ENCODE peak calls at places on chromosomes 3 and 15, in eight cellular contexts. P is ureter; K is Daoy; I is RWPE2; F is C1 segment of cervical spinal cord; Z is left ventricle myocardium superior; V is CD8-positive, alpha-beta T cell; Y is GM06990. X is an unnamed sample.

GRCh38 chr3:7517979-7518378 is 657.1 kb downstream of the GRM7 start:
- DNase-seq in F (no peak), K (no peak), Z (no peak), Y (no peak), P (no peak), V (no peak), I (no peak), X (no peak)

GRCh38 chr3:13277130-13277783 is 142.9 kb downstream of the NUP210 start:
- DNase-seq in K (no peak), F (no peak), Y (no peak), V (no peak), I (peak), Z (no peak), P (no peak), X (no peak)

GRCh38 chr3:179196098-179196497 is 47.9 kb downstream of the PIK3CA start:
- DNase-seq in F (no peak), Z (no peak), V (no peak), I (no peak), K (peak), P (no peak), Y (peak), X (peak)

GRCh38 chr3:38116471-38117162 is 20.3 kb downstream of the ACAA1 start:
- DNase-seq in F (no peak), P (no peak), Y (no peak), I (no peak), K (no peak), V (no peak), Z (no peak), X (no peak)

GRCh38 chr15:68489426-68489825 is 57.5 kb upstream of the ITGA11 start:
- DNase-seq in K (no peak), I (no peak), P (peak), V (no peak), Z (no peak), F (no peak), Y (no peak), X (no peak)

GRCh38 chr3:170809021-170809974 is 60.7 kb downstream of the RPL22L1 start:
- DNase-seq in K (peak), V (no peak), Z (no peak), Y (no peak), I (peak), F (peak), P (peak), X (peak)

GRCh38 chr3:186461141-186461540 is 83.0 kb downstream of the CRYGS start:
- DNase-seq in I (no peak), Z (no peak), V (no peak), K (peak), Y (no peak), F (no peak), P (no peak), X (no peak)

GRCh38 chr3:66303556-66303955 is 82.8 kb downstream of the SLC25A26 start:
- DNase-seq in V (peak), I (no peak), P (no peak), F (no peak), Y (no peak), Z (no peak), K (no peak), X (no peak)

GRCh38 chr3:53139833-53140574 is 9.8 kb upstream of the RFT1 start:
- DNase-seq in P (no peak), K (no peak), I (no peak), V (no peak), Z (no peak), Y (no peak), F (no peak), X (no peak)

GRCh38 chr3:126277629-126278378 is 79.4 kb downstream of the KLF15 start:
- DNase-seq in K (no peak), I (no peak), P (no peak), Z (no peak), F (no peak), V (no peak), Y (no peak), X (peak)

GRCh38 chr3:126607214-126607908 is 47.6 kb downstream of the TXNRD3 start:
- DNase-seq in F (no peak), P (no peak), Y (no peak), I (no peak), V (no peak), Z (no peak), K (peak), X (no peak)

GRCh38 chr15:99956820-99957641 is 223.8 kb upstream of the LYSMD4 start:
- DNase-seq in F (no peak), I (peak), V (no peak), K (no peak), Z (no peak), Y (no peak), P (no peak), X (peak)

GRCh38 chr3:94293793-94294195 is 230.9 kb downstream of the NSUN3 start:
- DNase-seq in P (no peak), Z (no peak), K (no peak), F (no peak), I (no peak), V (no peak), Y (no peak), X (no peak)

GRCh38 chr3:110969229-110970211 is 102.1 kb upstream of the NECTIN3 start:
- DNase-seq in F (no peak), Y (no peak), Z (no peak), P (no peak), K (peak), I (no peak), V (no peak), X (no peak)